ENCODE peak calls at places on chromosome 9, in six cellular contexts. One of them, this sample, is unnamed.

GRCh38 chr9:34291423-34291822 is 37.6 kb downstream of the KIF24 start:
- DNase-seq in mucosa of descending colon: no peak
- DNase-seq in cardiac fibroblast: no peak
- DNase-seq in type B pancreatic cell: no peak
- DNase-seq in BE2C: no peak
- DNase-seq in activated B cell treated with CpG ODN at 0.5 μM for 24 hours: no peak
- DNase-seq in this sample: no peak

GRCh38 chr9:114098660-114099522 is at the start of gene KIF12:
- DNase-seq in BE2C: peak; percentile 80
- DNase-seq in type B pancreatic cell: no peak
- DNase-seq in cardiac fibroblast: no peak
- DNase-seq in activated B cell treated with CpG ODN at 0.5 μM for 24 hours: no peak
- DNase-seq in mucosa of descending colon: peak; percentile 91
- DNase-seq in this sample: peak; percentile 36

GRCh38 chr9:29078063-29078660 is 1504.9 kb upstream of the C9orf72 start:
- DNase-seq in activated B cell treated with CpG ODN at 0.5 μM for 24 hours: no peak
- DNase-seq in type B pancreatic cell: no peak
- DNase-seq in cardiac fibroblast: peak; percentile 22
- DNase-seq in BE2C: no peak
- DNase-seq in mucosa of descending colon: no peak
- DNase-seq in this sample: no peak

GRCh38 chr9:137534256-137535119 is 15.7 kb downstream of the PNPLA7 start:
- DNase-seq in type B pancreatic cell: no peak
- DNase-seq in cardiac fibroblast: peak; percentile 75
- DNase-seq in mucosa of descending colon: no peak
- DNase-seq in BE2C: peak; percentile 43
- DNase-seq in activated B cell treated with CpG ODN at 0.5 μM for 24 hours: no peak
- DNase-seq in this sample: no peak

GRCh38 chr9:23731373-23731772 is 94.7 kb downstream of the ELAVL2 start:
- DNase-seq in BE2C: no peak
- DNase-seq in cardiac fibroblast: no peak
- DNase-seq in type B pancreatic cell: no peak
- DNase-seq in activated B cell treated with CpG ODN at 0.5 μM for 24 hours: no peak
- DNase-seq in mucosa of descending colon: no peak
- DNase-seq in this sample: no peak

GRCh38 chr9:109499631-109500120 is 1.6 kb upstream of the PTPN3 start:
- DNase-seq in type B pancreatic cell: no peak
- DNase-seq in activated B cell treated with CpG ODN at 0.5 μM for 24 hours: no peak
- DNase-seq in cardiac fibroblast: peak; percentile 35
- DNase-seq in mucosa of descending colon: peak; percentile 86
- DNase-seq in BE2C: peak; percentile 13
- DNase-seq in this sample: no peak

GRCh38 chr9:68731857-68732256 is 26.8 kb downstream of the PIP5K1B start:
- DNase-seq in activated B cell treated with CpG ODN at 0.5 μM for 24 hours: no peak
- DNase-seq in BE2C: no peak
- DNase-seq in mucosa of descending colon: peak; percentile 67
- DNase-seq in type B pancreatic cell: no peak
- DNase-seq in cardiac fibroblast: no peak
- DNase-seq in this sample: no peak

GRCh38 chr9:94904806-94905205 is 178.3 kb downstream of the AOPEP start:
- DNase-seq in type B pancreatic cell: no peak
- DNase-seq in activated B cell treated with CpG ODN at 0.5 μM for 24 hours: no peak
- DNase-seq in cardiac fibroblast: no peak
- DNase-seq in mucosa of descending colon: no peak
- DNase-seq in BE2C: no peak
- DNase-seq in this sample: no peak

GRCh38 chr9:8474937-8475336 is 675.4 kb upstream of the DMAC1 start:
- DNase-seq in mucosa of descending colon: no peak
- DNase-seq in type B pancreatic cell: no peak
- DNase-seq in activated B cell treated with CpG ODN at 0.5 μM for 24 hours: no peak
- DNase-seq in BE2C: no peak
- DNase-seq in cardiac fibroblast: no peak
- DNase-seq in this sample: no peak

GRCh38 chr9:123349691-123350480 is 6.1 kb upstream of the CRB2 start:
- DNase-seq in BE2C: peak; percentile 77
- DNase-seq in type B pancreatic cell: no peak
- DNase-seq in activated B cell treated with CpG ODN at 0.5 μM for 24 hours: peak; percentile 56
- DNase-seq in mucosa of descending colon: peak; percentile 49
- DNase-seq in cardiac fibroblast: peak; percentile 59
- DNase-seq in this sample: no peak

GRCh38 chr9:4225291-4226119 is 74.4 kb downstream of the GLIS3 start:
- DNase-seq in type B pancreatic cell: no peak
- DNase-seq in BE2C: no peak
- DNase-seq in cardiac fibroblast: peak; percentile 47
- DNase-seq in activated B cell treated with CpG ODN at 0.5 μM for 24 hours: no peak
- DNase-seq in mucosa of descending colon: no peak
- DNase-seq in this sample: no peak

GRCh38 chr9:95181226-95181818 is 136.2 kb downstream of the FANCC start:
- DNase-seq in BE2C: no peak
- DNase-seq in type B pancreatic cell: no peak
- DNase-seq in cardiac fibroblast: peak; percentile 22
- DNase-seq in activated B cell treated with CpG ODN at 0.5 μM for 24 hours: no peak
- DNase-seq in mucosa of descending colon: no peak
- DNase-seq in this sample: no peak

GRCh38 chr9:124242331-124243194 is 15.2 kb upstream of the NEK6 start:
- DNase-seq in cardiac fibroblast: peak; percentile 49
- DNase-seq in mucosa of descending colon: peak; percentile 68
- DNase-seq in BE2C: no peak
- DNase-seq in activated B cell treated with CpG ODN at 0.5 μM for 24 hours: no peak
- DNase-seq in type B pancreatic cell: no peak
- DNase-seq in this sample: no peak

GRCh38 chr9:137304383-137305059 is 2.5 kb upstream of the NRARP start:
- DNase-seq in activated B cell treated with CpG ODN at 0.5 μM for 24 hours: no peak
- DNase-seq in cardiac fibroblast: no peak
- DNase-seq in BE2C: peak; percentile 28
- DNase-seq in type B pancreatic cell: no peak
- DNase-seq in mucosa of descending colon: peak; percentile 68
- DNase-seq in this sample: peak; percentile 38

GRCh38 chr9:22238809-22239684 is 207.6 kb upstream of the DMRTA1 start:
- DNase-seq in BE2C: no peak
- DNase-seq in type B pancreatic cell: no peak
- DNase-seq in cardiac fibroblast: peak; percentile 75
- DNase-seq in activated B cell treated with CpG ODN at 0.5 μM for 24 hours: no peak
- DNase-seq in mucosa of descending colon: no peak
- DNase-seq in this sample: no peak

GRCh38 chr9:71767421-71768321 is 642 bp downstream of the CEMIP2 start:
- DNase-seq in activated B cell treated with CpG ODN at 0.5 μM for 24 hours: no peak
- DNase-seq in BE2C: peak; percentile 9
- DNase-seq in cardiac fibroblast: peak; percentile 30
- DNase-seq in type B pancreatic cell: peak; percentile 69
- DNase-seq in mucosa of descending colon: peak; percentile 52
- DNase-seq in this sample: no peak

GRCh38 chr9:131181091-131181681 is 55.8 kb downstream of the NUP214 start:
- DNase-seq in cardiac fibroblast: no peak
- DNase-seq in BE2C: no peak
- DNase-seq in type B pancreatic cell: no peak
- DNase-seq in mucosa of descending colon: no peak
- DNase-seq in activated B cell treated with CpG ODN at 0.5 μM for 24 hours: no peak
- DNase-seq in this sample: no peak
- TF ChIP-seq CTCF in cardiac fibroblast: no peak
- TF ChIP-seq CTCF in BE2C: peak; percentile 35
- TF ChIP-seq CTCF in type B pancreatic cell: peak; percentile 65
- TF ChIP-seq CTCF in mucosa of descending colon: no peak
- TF ChIP-seq CTCF in activated B cell treated with CpG ODN at 0.5 μM for 24 hours: no peak
- TF ChIP-seq CTCF in this sample: peak; percentile 55

DNA sequence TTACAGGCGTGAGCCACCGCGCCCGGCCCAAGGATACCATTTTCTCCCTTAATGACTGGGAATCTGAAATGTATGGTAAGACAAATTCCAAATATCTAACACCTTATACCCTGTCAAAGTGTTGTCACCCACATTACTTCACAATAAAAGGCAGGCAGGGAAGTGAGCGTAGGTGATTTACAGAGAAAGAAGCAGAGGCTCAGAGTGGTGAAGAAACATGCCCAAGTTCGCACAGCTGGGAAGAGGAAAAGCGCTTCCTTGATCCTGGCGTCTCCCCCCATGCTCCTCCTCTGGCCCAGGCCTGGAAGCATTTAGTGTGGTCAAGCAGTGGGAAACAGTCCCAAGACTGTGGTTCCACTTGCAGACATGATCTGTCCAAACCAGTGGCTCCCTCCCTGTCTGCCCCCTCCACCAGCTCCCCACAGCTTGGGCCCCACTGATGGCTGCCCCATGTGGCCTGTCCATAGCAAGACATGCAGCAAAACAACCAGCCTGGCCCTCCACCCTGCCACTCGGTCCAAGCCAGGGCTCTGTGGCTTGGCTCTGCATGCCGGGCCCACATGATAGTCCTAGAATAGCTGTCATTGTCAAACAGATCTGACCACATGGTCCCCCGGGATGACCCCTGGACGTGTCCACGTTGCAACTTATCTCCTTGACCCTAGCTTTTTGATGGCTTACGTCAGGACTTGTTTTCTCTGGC is 107.2 kb downstream of the TTLL11 start:
- DNase-seq in activated B cell treated with CpG ODN at 0.5 μM for 24 hours: no peak
- DNase-seq in mucosa of descending colon: no peak
- DNase-seq in type B pancreatic cell: no peak
- DNase-seq in BE2C: no peak
- DNase-seq in cardiac fibroblast: peak; percentile 77
- DNase-seq in this sample: no peak
- TF ChIP-seq CTCF in activated B cell treated with CpG ODN at 0.5 μM for 24 hours: no peak
- TF ChIP-seq CTCF in mucosa of descending colon: no peak
- TF ChIP-seq CTCF in type B pancreatic cell: no peak
- TF ChIP-seq CTCF in BE2C: no peak
- TF ChIP-seq CTCF in cardiac fibroblast: no peak
- TF ChIP-seq CTCF in this sample: no peak

DNA sequence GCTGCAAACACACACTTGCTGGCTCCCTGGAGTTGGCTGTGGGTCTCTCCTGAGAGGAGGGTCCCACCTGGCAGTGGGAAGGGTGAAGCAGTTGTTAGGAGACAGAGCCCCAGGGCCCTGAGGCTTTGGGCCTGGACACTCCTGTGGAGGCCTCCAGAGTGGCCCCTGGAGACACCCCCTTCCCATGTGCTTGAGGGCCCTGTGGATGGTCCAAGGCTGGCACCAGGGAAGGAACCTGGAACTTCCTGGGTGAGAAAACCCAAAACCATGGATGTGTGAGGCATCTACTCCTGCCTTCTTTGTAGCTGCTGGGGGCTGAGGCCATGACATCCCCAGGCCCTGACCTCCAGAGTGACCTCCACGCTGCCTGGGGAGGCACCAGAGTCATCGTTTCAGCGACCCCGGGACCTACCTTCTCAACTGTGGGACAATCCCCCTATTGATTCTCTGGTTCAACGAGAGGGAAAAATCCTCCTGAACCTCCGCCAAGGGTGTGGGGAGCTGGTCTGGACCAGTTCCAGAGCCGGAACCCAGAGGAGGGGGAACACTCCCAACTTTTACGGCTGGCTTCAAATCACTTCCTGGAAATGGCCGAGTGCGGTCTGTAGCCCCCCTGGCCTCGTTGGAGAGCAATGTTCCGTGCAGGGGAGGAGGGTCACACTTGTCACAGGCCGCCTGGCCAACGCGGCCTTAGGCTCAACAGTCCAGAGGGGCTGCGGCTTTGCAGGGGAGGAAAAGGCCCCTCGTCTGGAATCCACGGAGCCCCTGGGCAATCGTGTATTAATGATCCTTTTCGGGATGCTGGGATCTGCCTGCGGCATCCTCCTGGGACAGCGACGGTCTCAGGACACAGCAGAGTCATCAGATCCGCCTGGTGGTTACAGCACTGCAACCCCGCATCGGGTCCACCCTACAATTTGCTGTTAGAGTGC is 100.9 kb upstream of the COL5A1 start:
- DNase-seq in mucosa of descending colon: peak; percentile 10
- DNase-seq in activated B cell treated with CpG ODN at 0.5 μM for 24 hours: no peak
- DNase-seq in BE2C: no peak
- DNase-seq in cardiac fibroblast: no peak
- DNase-seq in type B pancreatic cell: no peak
- DNase-seq in this sample: no peak
- TF ChIP-seq CTCF in mucosa of descending colon: no peak
- TF ChIP-seq CTCF in activated B cell treated with CpG ODN at 0.5 μM for 24 hours: no peak
- TF ChIP-seq CTCF in BE2C: no peak
- TF ChIP-seq CTCF in cardiac fibroblast: no peak
- TF ChIP-seq CTCF in type B pancreatic cell: no peak
- TF ChIP-seq CTCF in this sample: no peak

DNA sequence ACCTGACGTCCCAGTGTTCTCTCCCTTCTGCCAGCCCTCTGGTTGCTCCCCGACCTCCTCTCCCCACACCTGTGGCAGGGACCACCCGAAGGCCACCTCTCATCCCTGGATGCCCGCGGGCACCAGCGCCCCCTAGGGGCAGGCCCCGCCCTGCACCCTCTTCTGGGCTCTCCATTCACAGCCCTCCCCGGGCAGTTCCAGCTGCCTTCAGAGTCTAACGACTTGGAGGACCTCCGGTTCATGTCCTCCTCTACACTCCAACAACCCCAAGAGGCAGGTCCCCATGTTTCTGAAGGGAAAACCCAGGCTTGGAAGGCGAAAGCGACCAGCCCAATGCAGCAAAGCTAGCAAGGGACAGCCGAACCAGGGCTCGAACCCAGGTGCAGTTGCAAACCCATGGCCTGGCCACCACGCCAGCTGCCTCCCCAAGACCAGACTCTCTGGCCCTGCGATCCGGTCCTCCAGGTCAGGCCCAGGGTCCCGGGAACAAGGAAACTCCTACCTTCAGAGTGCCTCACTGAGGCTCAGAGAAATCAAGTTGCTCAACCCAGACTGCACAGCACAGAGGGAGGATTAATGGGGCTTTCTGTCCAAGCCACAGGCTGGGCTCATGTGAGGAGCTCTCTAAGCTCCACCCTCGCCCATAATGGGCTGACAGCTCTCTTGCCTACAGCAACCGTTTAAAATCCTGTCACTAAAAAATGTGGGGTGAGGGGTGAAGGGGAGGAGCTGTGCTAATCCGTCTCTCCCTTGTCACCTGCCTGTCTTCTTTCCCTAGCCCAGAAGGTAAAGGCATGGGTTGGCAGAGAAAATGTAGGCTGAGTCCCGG is 89.0 kb downstream of the LMX1B start:
- DNase-seq in mucosa of descending colon: peak; percentile 36
- DNase-seq in cardiac fibroblast: no peak
- DNase-seq in type B pancreatic cell: peak; percentile 75
- DNase-seq in activated B cell treated with CpG ODN at 0.5 μM for 24 hours: no peak
- DNase-seq in BE2C: peak; percentile 60
- DNase-seq in this sample: no peak
- TF ChIP-seq CTCF in mucosa of descending colon: peak; percentile 15
- TF ChIP-seq CTCF in cardiac fibroblast: peak; percentile 88
- TF ChIP-seq CTCF in type B pancreatic cell: peak; percentile 83
- TF ChIP-seq CTCF in activated B cell treated with CpG ODN at 0.5 μM for 24 hours: no peak
- TF ChIP-seq CTCF in BE2C: peak; percentile 88
- TF ChIP-seq CTCF in this sample: peak; percentile 84